ENCODE peak calls at places on chromosome 20, in six cellular contexts. D, H, L, T, E and U are unnamed samples.

GRCh38 chr20:43690943-43691598 is 24.2 kb downstream of the MYBL2 start:
- DNase-seq in H (peak), E (no peak), T (no peak), L (no peak), D (no peak), U (no peak)

GRCh38 chr20:63454729-63455567 is 17.5 kb downstream of the KCNQ2 start:
- DNase-seq in D (no peak), L (no peak), E (no peak), H (no peak), T (no peak), U (no peak)

GRCh38 chr20:40986774-40987173 is 41.8 kb upstream of the TOP1 start:
- DNase-seq in E (no peak), L (no peak), T (no peak), D (no peak), H (no peak), U (no peak)

GRCh38 chr20:25470045-25470444 is 62.6 kb downstream of the GINS1 start:
- DNase-seq in E (no peak), T (peak), L (peak), D (peak), H (no peak), U (peak)

GRCh38 chr20:19375301-19375885 is 163.0 kb downstream of the SLC24A3 start:
- DNase-seq in T (no peak), L (no peak), E (no peak), H (no peak), D (no peak), U (no peak)

GRCh38 chr20:33148040-33148439 is 19.9 kb upstream of the BPIFA2 start:
- DNase-seq in L (no peak), E (no peak), H (no peak), D (no peak), T (no peak), U (no peak)

GRCh38 chr20:53387983-53388675 is 205.5 kb downstream of the ZNF217 start:
- DNase-seq in T (no peak), E (no peak), H (no peak), L (no peak), D (no peak), U (no peak)

GRCh38 chr20:24755411-24755922 is 193.6 kb upstream of the CST7 start:
- DNase-seq in E (no peak), T (no peak), H (peak), D (peak), L (no peak), U (no peak)

GRCh38 chr20:14055127-14055742 is 59.9 kb downstream of the MACROD2 start:
- DNase-seq in L (no peak), T (peak), E (no peak), H (no peak), D (peak), U (peak)

GRCh38 chr20:54995021-54995420 is 519.6 kb downstream of the DOK5 start:
- DNase-seq in D (no peak), T (no peak), L (no peak), H (no peak), E (no peak), U (no peak)

GRCh38 chr20:38673261-38673660 is 51.0 kb upstream of the SLC32A1 start:
- DNase-seq in D (no peak), H (no peak), T (no peak), E (no peak), L (no peak), U (no peak)

GRCh38 chr20:25525295-25525694 is 60.0 kb downstream of the NINL start:
- DNase-seq in L (no peak), H (no peak), D (no peak), E (no peak), T (no peak), U (no peak)

GRCh38 chr20:40441771-40442170 is 247.3 kb downstream of the MAFB start:
- DNase-seq in D (no peak), E (no peak), T (no peak), H (no peak), L (no peak), U (no peak)

GRCh38 chr20:41218466-41218865 is 81.1 kb downstream of the PLCG1 start:
- DNase-seq in H (peak), L (no peak), E (no peak), D (no peak), T (peak), U (peak)

GRCh38 chr20:63771046-63771707 is 31.6 kb downstream of the SLC2A4RG start:
- DNase-seq in L (no peak), E (peak), D (no peak), H (no peak), T (no peak), U (no peak)

GRCh38 chr20:48153105-48153504 is 367.8 kb upstream of the SULF2 start:
- DNase-seq in T (no peak), D (no peak), H (no peak), L (no peak), E (no peak), U (no peak)

GRCh38 chr20:53949319-53949839 is 121.0 kb downstream of the BCAS1 start:
- DNase-seq in E (no peak), T (peak), L (peak), H (no peak), D (no peak), U (peak)

GRCh38 chr20:39107741-39108140 is 145.6 kb downstream of the DHX35 start:
- DNase-seq in T (peak), D (no peak), H (peak), L (no peak), E (no peak), U (peak)

GRCh38 chr20:17557675-17558006 is 12.2 kb upstream of the DSTN start:
- DNase-seq in H (peak), L (no peak), E (no peak), D (peak), T (peak), U (peak)

GRCh38 chr20:24497851-24498250 is 28.4 kb downstream of the SYNDIG1 start:
- DNase-seq in L (no peak), D (peak), E (no peak), T (peak), H (no peak), U (peak)

GRCh38 chr20:32444474-32445220 is 86.5 kb downstream of the ASXL1 start:
- DNase-seq in L (no peak), E (no peak), D (no peak), H (no peak), T (no peak), U (no peak)

GRCh38 chr20:47243906-47244305 is 112.6 kb downstream of the ZMYND8 start:
- DNase-seq in H (no peak), L (no peak), E (no peak), T (no peak), D (no peak), U (no peak)

GRCh38 chr20:51480507-51481270 is 61.8 kb downstream of the NFATC2 start:
- DNase-seq in H (no peak), D (no peak), L (no peak), T (no peak), E (no peak), U (no peak)

GRCh38 chr20:5393218-5393870 is 76.6 kb upstream of the PROKR2 start:
- DNase-seq in T (no peak), E (no peak), D (no peak), H (no peak), L (no peak), U (no peak)

GRCh38 chr20:32911355-32911754 is 52.6 kb downstream of the EFCAB8 start:
- DNase-seq in D (no peak), L (no peak), T (no peak), H (no peak), E (no peak), U (no peak)

GRCh38 chr20:53672484-53673129 is 79.0 kb upstream of the ZNF217 start:
- DNase-seq in E (no peak), D (no peak), T (no peak), H (peak), L (no peak), U (peak)

GRCh38 chr20:19466204-19466928 is 253.9 kb downstream of the SLC24A3 start:
- DNase-seq in D (no peak), H (no peak), T (no peak), E (no peak), L (no peak), U (no peak)

GRCh38 chr20:37207176-37207575 is 27.8 kb upstream of the MROH8 start:
- DNase-seq in D (no peak), E (no peak), T (no peak), H (no peak), L (no peak), U (peak)
- TF ChIP-seq CTCF in D (no peak), E (no peak), T (no peak), H (no peak), L (no peak), U (no peak)

DNA sequence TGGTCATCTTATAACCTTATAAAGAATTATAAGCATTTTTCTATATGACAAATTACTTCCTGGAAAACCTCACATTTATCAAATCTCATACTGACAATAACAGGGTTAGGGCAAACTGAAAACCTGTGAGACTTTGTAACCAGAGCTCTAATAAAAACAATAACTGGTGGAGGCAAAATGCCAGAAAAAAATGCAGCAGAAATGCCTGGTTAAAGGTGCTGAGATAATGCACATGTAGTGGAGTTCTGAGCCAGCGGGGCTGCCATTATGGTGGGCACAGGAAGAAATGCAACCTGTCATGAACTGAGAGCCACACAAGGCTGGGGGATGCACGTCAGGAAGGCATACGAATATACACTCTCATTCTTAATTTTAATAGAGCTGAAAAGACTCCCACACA is 53.0 kb downstream of the NCOA6 start:
- DNase-seq in E (no peak), D (no peak), H (no peak), T (no peak), L (no peak), U (no peak)
- TF ChIP-seq CTCF in E (no peak), D (no peak), H (no peak), T (no peak), L (no peak), U (no peak)

GRCh38 chr20:11682285-11682684 is 235.4 kb upstream of the BTBD3 start:
- DNase-seq in E (no peak), H (no peak), L (no peak), T (no peak), D (no peak), U (no peak)

GRCh38 chr20:11677445-11678235 is 240.1 kb upstream of the BTBD3 start:
- DNase-seq in E (no peak), D (no peak), L (no peak), T (no peak), H (no peak), U (no peak)

GRCh38 chr20:11672959-11673358 is 244.7 kb upstream of the BTBD3 start:
- DNase-seq in T (no peak), L (no peak), H (no peak), E (no peak), D (no peak), U (no peak)

GRCh38 chr20:11675920-11676617 is 241.6 kb upstream of the BTBD3 start:
- DNase-seq in T (no peak), E (no peak), H (no peak), L (no peak), D (no peak), U (peak)

DNA sequence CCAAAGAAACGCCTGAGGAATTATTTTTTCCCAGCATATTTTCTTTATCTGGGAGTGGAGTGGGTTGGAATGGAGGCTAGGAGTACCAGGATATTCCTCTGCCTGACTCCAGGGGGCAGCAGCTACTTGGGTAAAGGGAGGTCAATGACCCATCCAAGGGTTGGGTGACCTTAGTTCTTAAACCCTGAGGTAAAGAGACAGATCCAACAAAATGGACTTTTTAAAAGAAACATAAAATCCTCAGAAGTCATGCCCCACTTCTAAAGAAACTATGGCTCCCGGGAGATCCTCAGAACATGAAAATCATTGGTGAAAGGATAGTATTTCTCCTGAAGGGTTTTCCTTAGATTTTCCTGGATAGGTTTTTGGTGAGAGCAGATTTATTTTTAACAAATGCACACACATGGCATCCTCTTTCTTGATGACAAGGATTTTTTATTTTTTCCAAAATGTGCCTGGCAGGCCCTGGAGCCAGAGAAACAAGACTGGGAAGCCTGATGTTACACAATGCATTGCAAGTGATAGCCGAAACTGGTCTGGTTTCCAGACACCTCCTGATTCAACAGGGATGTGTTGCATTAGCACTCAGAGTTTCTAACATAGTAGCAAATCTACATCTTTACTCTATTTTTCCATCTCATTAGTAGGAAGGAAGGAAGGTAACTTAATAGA is 240.9 kb upstream of the BTBD3 start:
- DNase-seq in L (no peak), T (peak), D (peak), E (peak), H (no peak), U (peak)
- TF ChIP-seq CTCF in L (no peak), T (peak), D (peak), E (peak), H (peak), U (peak)

DNA sequence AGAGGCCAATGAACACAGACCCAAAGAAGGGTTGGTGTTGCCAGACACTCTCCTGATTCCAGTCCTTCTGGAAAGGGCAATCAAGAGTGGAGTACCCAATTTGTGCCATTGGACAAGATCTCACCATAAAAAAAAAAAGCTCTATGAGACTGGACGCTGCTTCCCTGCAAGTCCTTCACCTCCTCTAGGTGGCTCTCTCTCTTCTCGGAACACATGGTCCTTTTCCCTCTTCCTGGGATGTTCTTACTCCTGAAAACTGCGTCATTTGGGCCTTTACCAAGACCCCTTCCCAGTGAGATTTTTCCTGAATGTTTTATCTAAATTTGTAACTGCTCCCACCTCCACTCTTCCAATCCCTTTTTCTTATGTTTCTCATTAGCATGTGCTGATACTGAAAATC is 280.8 kb downstream of the FOXA2 start:
- DNase-seq in L (no peak), D (no peak), E (no peak), T (no peak), H (no peak), U (no peak)
- TF ChIP-seq CTCF in L (no peak), D (no peak), E (no peak), T (no peak), H (no peak), U (no peak)

DNA sequence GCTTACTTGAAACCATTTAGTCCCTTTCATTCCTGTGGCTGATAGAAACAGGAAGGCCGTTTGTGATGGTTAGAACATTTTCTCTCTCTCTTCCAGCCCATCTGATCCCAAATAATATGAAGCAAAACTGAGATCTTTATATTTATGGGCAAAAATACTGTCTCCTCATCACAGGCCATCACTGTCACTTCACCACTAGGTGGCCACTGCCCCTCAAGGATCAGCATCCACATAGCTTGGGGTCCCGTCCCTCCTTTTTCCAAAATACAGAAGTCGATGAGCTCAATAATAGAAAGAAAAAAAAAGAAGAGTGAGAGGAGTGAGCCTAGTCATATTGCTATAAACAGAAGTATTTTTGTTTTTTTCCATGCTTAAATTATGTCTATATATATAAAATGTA is 46.4 kb upstream of the LAMP5 start:
- DNase-seq in L (no peak), D (no peak), H (no peak), E (no peak), T (no peak), U (peak)
- TF ChIP-seq CTCF in L (no peak), D (peak), H (peak), E (no peak), T (peak), U (peak)

DNA sequence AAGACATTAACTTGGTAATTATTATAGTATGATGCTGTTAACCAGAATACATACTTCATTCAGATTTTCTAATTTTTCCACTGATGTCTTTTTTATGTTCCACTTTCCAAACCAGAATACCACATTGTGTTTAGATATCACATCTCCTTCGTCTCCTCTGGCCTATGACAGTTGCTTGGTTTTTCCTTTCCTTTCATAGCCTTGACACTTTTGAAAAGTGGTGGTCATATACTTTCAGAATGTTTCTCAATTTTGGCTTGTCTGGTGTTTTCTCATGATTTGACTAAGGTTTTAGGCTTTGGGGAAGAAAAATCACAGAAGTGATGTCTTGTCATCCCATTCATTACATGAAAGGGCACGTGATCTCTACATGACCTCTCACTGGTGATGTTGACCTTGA is 24.3 kb upstream of the RIMS4 start:
- DNase-seq in E (no peak), T (no peak), L (no peak), H (no peak), D (no peak), U (no peak)
- TF ChIP-seq CTCF in E (no peak), T (no peak), L (no peak), H (no peak), D (no peak), U (no peak)

GRCh38 chr20:3358676-3359340 is 48.7 kb downstream of the DNAAF9 start:
- DNase-seq in E (no peak), D (peak), H (no peak), L (no peak), T (no peak), U (no peak)
- TF ChIP-seq CTCF in E (no peak), D (peak), H (no peak), L (no peak), T (no peak), U (no peak)

DNA sequence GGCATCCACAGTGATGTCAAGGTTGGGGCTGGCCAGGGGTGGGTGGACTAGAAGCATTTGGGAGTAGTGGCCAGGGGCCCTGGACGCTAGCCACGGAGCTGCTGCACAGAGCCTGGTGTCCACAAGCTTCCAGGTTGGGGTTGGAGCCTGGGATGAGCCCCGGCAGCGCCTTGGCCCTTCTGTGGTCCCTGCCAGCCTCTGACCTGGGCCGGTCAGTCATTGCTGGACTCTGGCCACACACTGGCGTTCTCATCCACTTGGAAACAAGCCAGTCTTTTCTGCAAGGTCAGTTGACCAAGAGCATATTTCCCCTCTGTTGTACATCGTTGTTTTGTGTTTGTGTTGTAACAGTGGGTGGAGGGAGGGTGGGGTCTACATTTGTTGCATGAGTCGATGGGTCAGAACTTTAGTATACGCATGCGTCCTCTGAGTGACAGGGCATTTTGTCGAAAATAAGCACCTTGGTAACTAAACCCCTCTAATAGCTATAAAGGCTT is 8.4 kb downstream of the PSMA7 start:
- DNase-seq in H (no peak), L (no peak), D (peak), E (no peak), T (peak), U (peak)
- TF ChIP-seq CTCF in H (no peak), L (no peak), D (no peak), E (no peak), T (no peak), U (no peak)

DNA sequence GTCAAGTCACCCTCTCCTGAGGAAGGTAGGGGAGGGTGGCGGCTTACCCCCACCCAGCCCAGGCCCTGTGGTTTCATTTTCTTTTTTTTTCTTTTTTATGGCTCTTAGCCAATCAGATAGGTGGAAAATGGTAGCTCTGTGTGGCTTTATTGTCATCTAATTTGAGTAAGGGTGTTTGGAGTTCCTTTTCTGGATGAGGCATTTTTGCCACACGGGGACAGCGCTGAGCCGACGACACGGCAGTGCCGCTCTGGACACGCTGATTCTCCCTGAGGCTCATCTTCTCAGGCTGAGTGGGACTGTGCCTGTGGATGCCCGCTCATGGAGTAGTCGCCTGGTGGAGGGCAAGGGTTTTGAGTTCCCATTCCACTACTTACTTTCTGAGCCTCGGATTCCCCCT is 37.6 kb upstream of the ANGPT4 start:
- DNase-seq in D (no peak), L (no peak), H (no peak), T (no peak), E (no peak), U (peak)
- TF ChIP-seq CTCF in D (peak), L (no peak), H (peak), T (peak), E (no peak), U (no peak)

GRCh38 chr20:50456452-50457324 is 53.5 kb upstream of the PTPN1 start:
- DNase-seq in T (no peak), D (no peak), L (no peak), H (no peak), E (peak), U (no peak)
- TF ChIP-seq CTCF in T (peak), D (peak), L (no peak), H (peak), E (no peak), U (no peak)